ENCODE peak calls at places on chromosome 17, in nine cellular contexts. N is hippocampal formation; G is NCI-H187; D is stimulated activated CD8-positive, alpha-beta memory T cell treated with anti-CD3 and anti-CD28 coated beads, Interleukin-4, amount 100 ng/mL, for 24 hours; C is HFF-Myc; U is GM18507; W is lower leg skin; Q is dorsolateral prefrontal cortex; H is adrenal gland. I is an unnamed sample.

GRCh38 chr17:31549121-31549524 is 157.6 kb downstream of the RAB11FIP4 start:
- DNase-seq in N (no peak), G (no peak), D (no peak), C (no peak), U (no peak), W (no peak), Q (no peak), H (no peak), I (no peak)

GRCh38 chr17:12118617-12119016 is 97.9 kb downstream of the MAP2K4 start:
- DNase-seq in N (no peak), G (no peak), D (no peak), C (no peak), U (no peak), W (no peak), Q (no peak), H (no peak), I (no peak)

GRCh38 chr17:51731941-51732722 is 426.4 kb downstream of the CA10 start:
- DNase-seq in N (no peak), G (no peak), D (no peak), C (no peak), U (no peak), W (no peak), Q (no peak), H (no peak), I (no peak)

GRCh38 chr17:8063761-8064589 is 23.5 kb downstream of the ALOX12B start:
- DNase-seq in N (no peak), G (no peak), D (no peak), C (no peak), U (no peak), W (no peak), Q (no peak), H (no peak), I (no peak)

GRCh38 chr17:30958187-30958586 is 12.7 kb upstream of the RNF135 start:
- DNase-seq in N (no peak), G (no peak), D (no peak), C (no peak), U (no peak), W (peak; percentile 86), Q (peak; percentile 12), H (peak; percentile 61), I (no peak)

GRCh38 chr17:66971249-66971648 is 6.7 kb downstream of the CACNG4 start:
- DNase-seq in N (no peak), G (no peak), D (no peak), C (no peak), U (no peak), W (no peak), Q (no peak), H (no peak), I (no peak)

GRCh38 chr17:49717371-49717841 is 9.6 kb upstream of the SLC35B1 start:
- DNase-seq in N (no peak), G (no peak), D (no peak), C (no peak), U (no peak), W (no peak), Q (no peak), H (peak; percentile 69), I (no peak)

GRCh38 chr17:50184057-50184456 is 17.4 kb downstream of the COL1A1 start:
- DNase-seq in N (no peak), G (no peak), D (no peak), C (no peak), U (no peak), W (no peak), Q (no peak), H (no peak), I (no peak)

GRCh38 chr17:1228752-1229353 is 41.4 kb upstream of the BHLHA9 start:
- DNase-seq in N (no peak), G (no peak), D (no peak), C (no peak), U (peak; percentile 23), W (no peak), Q (no peak), H (no peak), I (no peak)

GRCh38 chr17:49629447-49629846 is 48.5 kb downstream of the SPOP start:
- DNase-seq in N (no peak), G (no peak), D (no peak), C (no peak), U (no peak), W (no peak), Q (no peak), H (no peak), I (no peak)

GRCh38 chr17:41511130-41511529 is 5.7 kb upstream of the KRT13 start:
- DNase-seq in N (no peak), G (no peak), D (no peak), C (no peak), U (no peak), W (no peak), Q (no peak), H (no peak), I (no peak)

GRCh38 chr17:58318627-58319180 is 9.9 kb downstream of the TSPOAP1 start:
- DNase-seq in N (no peak), G (no peak), D (no peak), C (no peak), U (no peak), W (no peak), Q (no peak), H (no peak), I (no peak)

GRCh38 chr17:2436516-2436915 is 35.7 kb upstream of the MNT start:
- DNase-seq in N (no peak), G (peak; percentile 48), D (no peak), C (no peak), U (no peak), W (no peak), Q (no peak), H (no peak), I (peak; percentile 65)

GRCh38 chr17:63960430-63960829 is 12.3 kb downstream of the SCN4A start:
- DNase-seq in N (no peak), G (no peak), D (no peak), C (no peak), U (no peak), W (no peak), Q (no peak), H (no peak), I (no peak)

GRCh38 chr17:17402558-17402957 is 74.2 kb upstream of the MED9 start:
- DNase-seq in N (no peak), G (no peak), D (no peak), C (no peak), U (no peak), W (no peak), Q (no peak), H (no peak), I (no peak)

GRCh38 chr17:80441598-80442304 is 26.8 kb downstream of the ENDOV start:
- DNase-seq in N (no peak), G (no peak), D (no peak), C (no peak), U (no peak), W (no peak), Q (no peak), H (no peak), I (no peak)

GRCh38 chr17:48499248-48499647 is 31.6 kb downstream of the HOXB1 start:
- DNase-seq in N (no peak), G (no peak), D (no peak), C (no peak), U (no peak), W (no peak), Q (no peak), H (no peak), I (no peak)

GRCh38 chr17:76038050-76038449 is 10.9 kb upstream of the EVPL start:
- DNase-seq in N (no peak), G (no peak), D (no peak), C (no peak), U (no peak), W (no peak), Q (no peak), H (no peak), I (no peak)

GRCh38 chr17:83161298-83162034 is 82.1 kb downstream of the METRNL start:
- DNase-seq in N (no peak), G (no peak), D (no peak), C (peak; percentile 88), U (no peak), W (peak; percentile 90), Q (peak; percentile 16), H (no peak), I (no peak)

GRCh38 chr17:72034000-72034399 is 86.8 kb upstream of the SOX9 start:
- DNase-seq in N (no peak), G (no peak), D (no peak), C (no peak), U (peak; percentile 9), W (no peak), Q (no peak), H (no peak), I (no peak)

GRCh38 chr17:1695365-1695764 is 10.7 kb upstream of the PRPF8 start:
- DNase-seq in N (no peak), G (no peak), D (no peak), C (no peak), U (no peak), W (no peak), Q (no peak), H (no peak), I (no peak)

GRCh38 chr17:69240201-69240600 is 11.6 kb upstream of the ABCA10 start:
- DNase-seq in N (no peak), G (no peak), D (no peak), C (no peak), U (no peak), W (no peak), Q (no peak), H (no peak), I (no peak)

GRCh38 chr17:80236911-80237310 is 16.7 kb downstream of the SLC26A11 start:
- DNase-seq in N (no peak), G (no peak), D (no peak), C (no peak), U (no peak), W (no peak), Q (no peak), H (no peak), I (no peak)

GRCh38 chr17:76394166-76394565 is 9.8 kb downstream of the SPHK1 start:
- DNase-seq in N (no peak), G (no peak), D (no peak), C (no peak), U (no peak), W (no peak), Q (no peak), H (no peak), I (no peak)

GRCh38 chr17:17342242-17342945 is 39.2 kb downstream of the NT5M start:
- DNase-seq in N (no peak), G (no peak), D (no peak), C (no peak), U (no peak), W (peak; percentile 40), Q (peak; percentile 21), H (no peak), I (no peak)

GRCh38 chr17:79800325-79801155 is 3.7 kb upstream of the CBX8 start:
- DNase-seq in N (no peak), G (peak; percentile 28), D (no peak), C (peak; percentile 54), U (no peak), W (no peak), Q (no peak), H (no peak), I (no peak)

GRCh38 chr17:31392002-31392855 is 754 bp downstream of the RAB11FIP4 start:
- DNase-seq in N (no peak), G (no peak), D (no peak), C (no peak), U (no peak), W (peak; percentile 83), Q (no peak), H (peak; percentile 66), I (no peak)

GRCh38 chr17:44987194-44987882 is 19.2 kb upstream of the C1QL1 start:
- DNase-seq in N (no peak), G (no peak), D (no peak), C (no peak), U (no peak), W (no peak), Q (no peak), H (no peak), I (no peak)

GRCh38 chr17:68584904-68585303 is 16.3 kb downstream of the FAM20A start:
- DNase-seq in N (no peak), G (no peak), D (no peak), C (no peak), U (no peak), W (no peak), Q (no peak), H (no peak), I (no peak)

GRCh38 chr17:80786470-80786869 is 205.2 kb upstream of the CHMP6 start:
- DNase-seq in N (no peak), G (peak; percentile 56), D (no peak), C (no peak), U (no peak), W (no peak), Q (no peak), H (peak; percentile 44), I (peak; percentile 43)

GRCh38 chr17:42586514-42587230 is 9.1 kb upstream of the PSMC3IP start:
- DNase-seq in N (no peak), G (no peak), D (no peak), C (no peak), U (no peak), W (no peak), Q (no peak), H (peak; percentile 18), I (no peak)

I was measured in NCI-H2107.